ENCODE peak calls at places on chromosomes 6 and 20, in ten cellular contexts. T is ELR; W is HTR-8/SVneo; B is naive thymus-derived CD8-positive, alpha-beta T cell; P is uterus; K is hypothalamus; Q is thoracic aorta; O is memory B cell; X is OCI-LY7; A is stimulated activated effector memory CD8-positive, alpha-beta T cell treated with anti-CD3 and anti-CD28 coated beads, Interleukin-12 subunit alpha, Interleukin-12 subunit beta, amount 100 ng/mL, for 72 hours. D is an unnamed sample.

GRCh38 chr20:12925214-12925755 is 83.5 kb upstream of the SPTLC3 start:
- DNase-seq in T (peak), W (peak), B (no peak), P (peak), K (peak), Q (no peak), O (no peak), X (peak), A (no peak), D (peak)

GRCh38 chr6:166259296-166259977 is 48.8 kb downstream of the PRR18 start:
- DNase-seq in T (no peak), W (no peak), B (no peak), P (no peak), K (no peak), Q (no peak), O (no peak), X (peak), A (no peak), D (no peak)

GRCh38 chr6:20198764-20199174 is 13.5 kb downstream of the MBOAT1 start:
- DNase-seq in T (no peak), W (no peak), B (no peak), P (no peak), K (no peak), Q (no peak), O (no peak), X (no peak), A (no peak), D (no peak)

GRCh38 chr20:14336667-14337066 is 745 bp downstream of the FLRT3 start:
- DNase-seq in T (no peak), W (no peak), B (no peak), P (no peak), K (peak), Q (no peak), O (no peak), X (no peak), A (no peak), D (no peak)

GRCh38 chr6:41182069-41183034 is 18.6 kb downstream of the TREML2 start:
- DNase-seq in T (peak), W (peak), B (peak), P (no peak), K (no peak), Q (no peak), O (peak), X (peak), A (peak), D (no peak)

GRCh38 chr6:138291036-138291848 is 73.0 kb upstream of the PBOV1 start:
- DNase-seq in T (no peak), W (no peak), B (no peak), P (no peak), K (no peak), Q (no peak), O (no peak), X (no peak), A (no peak), D (no peak)

GRCh38 chr6:170083236-170084051 is 207.4 kb downstream of the DLL1 start:
- DNase-seq in T (no peak), W (no peak), B (peak), P (no peak), K (no peak), Q (no peak), O (no peak), X (no peak), A (peak), D (no peak)

GRCh38 chr6:131949909-131950766 is 1.0 kb downstream of the CCN2 start:
- DNase-seq in T (peak), W (no peak), B (no peak), P (peak), K (peak), Q (peak), O (no peak), X (no peak), A (no peak), D (peak)

GRCh38 chr6:128731249-128732165 is 151.4 kb upstream of the LAMA2 start:
- DNase-seq in T (peak), W (peak), B (no peak), P (no peak), K (peak), Q (no peak), O (no peak), X (no peak), A (no peak), D (no peak)

GRCh38 chr20:36449663-36450062 is 91.7 kb upstream of the MYL9 start:
- DNase-seq in T (no peak), W (no peak), B (no peak), P (no peak), K (no peak), Q (no peak), O (no peak), X (no peak), A (no peak), D (no peak)

GRCh38 chr6:38154731-38155130 is 335.2 kb downstream of the ZFAND3 start:
- DNase-seq in T (no peak), W (no peak), B (no peak), P (no peak), K (no peak), Q (no peak), O (no peak), X (no peak), A (no peak), D (no peak)

GRCh38 chr6:22146581-22147468 is 150.0 kb downstream of the PRL start:
- DNase-seq in T (peak), W (no peak), B (no peak), P (peak), K (peak), Q (no peak), O (no peak), X (no peak), A (no peak), D (no peak)